ENCODE peak calls at places on chromosomes 6 and 20, in four cellular contexts. C is tibial nerve, K is GM23338, F is Peyer's patch. I is an unnamed sample.

GRCh38 chr20:35726759-35727711 is 15.0 kb downstream of the RBM39 start:
- DNase-seq in K (no peak), C (no peak), F (no peak), I (no peak)

GRCh38 chr6:116572162-116572561 is 858 bp downstream of the RWDD1 start:
- DNase-seq in K (no peak), C (no peak), F (no peak), I (no peak)

GRCh38 chr20:22499475-22500174 is 84.7 kb downstream of the FOXA2 start:
- DNase-seq in C (no peak), K (no peak), F (no peak), I (no peak)

GRCh38 chr6:52946301-52946700 is 36.8 kb upstream of the GSTA3 start:
- DNase-seq in F (no peak), K (no peak), C (no peak), I (no peak)

GRCh38 chr6:118663993-118664985 is 12.9 kb upstream of the CEP85L start:
- DNase-seq in F (no peak), K (no peak), C (no peak), I (no peak)

GRCh38 chr6:101085327-101085726 is 204.2 kb upstream of the ASCC3 start:
- DNase-seq in F (no peak), K (peak; percentile 30), C (no peak), I (no peak)

GRCh38 chr6:81876977-81877376 is 124.5 kb upstream of the TENT5A start:
- DNase-seq in C (no peak), K (no peak), F (no peak), I (no peak)

GRCh38 chr20:32364554-32365208 is 6.5 kb downstream of the ASXL1 start:
- DNase-seq in K (no peak), F (no peak), C (no peak), I (no peak)

GRCh38 chr20:46438156-46438750 is 31.8 kb upstream of the ELMO2 start:
- DNase-seq in K (peak; percentile 56), F (no peak), C (no peak), I (no peak)

GRCh38 chr20:44056010-44056698 is 130.8 kb downstream of the JPH2 start:
- DNase-seq in C (no peak), F (peak; percentile 45), K (peak; percentile 77), I (no peak)

DNA sequence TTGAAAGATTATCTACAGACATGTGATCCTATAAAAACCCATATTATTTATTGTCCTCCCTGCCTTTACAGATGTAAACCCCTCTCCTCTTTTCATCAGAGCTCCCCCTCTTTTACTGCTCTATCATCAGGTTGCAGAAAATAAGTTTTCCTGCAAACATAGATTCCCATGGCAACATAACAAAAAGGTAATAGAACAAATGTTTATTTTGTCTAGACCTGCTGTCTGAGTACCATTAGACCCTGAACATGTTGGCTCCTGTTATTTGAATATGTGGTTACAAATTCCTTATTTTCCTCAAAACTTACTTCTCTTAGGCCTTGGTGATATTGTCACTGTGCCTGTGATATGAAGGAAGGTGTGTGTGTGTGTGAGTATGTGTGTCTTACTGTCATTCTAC is 11.5 kb downstream of the MAPK14 start:
- DNase-seq in K (no peak), F (no peak), C (no peak), I (no peak)
- H3K4me1 ChIP-seq in K (peaks cover 11% of the 10 kb centered on the region), F (peaks cover 48% of the 10 kb centered on the region), C (no peaks in the 10 kb centered on the region), I (peaks cover 31% of the 10 kb centered on the region)

DNA sequence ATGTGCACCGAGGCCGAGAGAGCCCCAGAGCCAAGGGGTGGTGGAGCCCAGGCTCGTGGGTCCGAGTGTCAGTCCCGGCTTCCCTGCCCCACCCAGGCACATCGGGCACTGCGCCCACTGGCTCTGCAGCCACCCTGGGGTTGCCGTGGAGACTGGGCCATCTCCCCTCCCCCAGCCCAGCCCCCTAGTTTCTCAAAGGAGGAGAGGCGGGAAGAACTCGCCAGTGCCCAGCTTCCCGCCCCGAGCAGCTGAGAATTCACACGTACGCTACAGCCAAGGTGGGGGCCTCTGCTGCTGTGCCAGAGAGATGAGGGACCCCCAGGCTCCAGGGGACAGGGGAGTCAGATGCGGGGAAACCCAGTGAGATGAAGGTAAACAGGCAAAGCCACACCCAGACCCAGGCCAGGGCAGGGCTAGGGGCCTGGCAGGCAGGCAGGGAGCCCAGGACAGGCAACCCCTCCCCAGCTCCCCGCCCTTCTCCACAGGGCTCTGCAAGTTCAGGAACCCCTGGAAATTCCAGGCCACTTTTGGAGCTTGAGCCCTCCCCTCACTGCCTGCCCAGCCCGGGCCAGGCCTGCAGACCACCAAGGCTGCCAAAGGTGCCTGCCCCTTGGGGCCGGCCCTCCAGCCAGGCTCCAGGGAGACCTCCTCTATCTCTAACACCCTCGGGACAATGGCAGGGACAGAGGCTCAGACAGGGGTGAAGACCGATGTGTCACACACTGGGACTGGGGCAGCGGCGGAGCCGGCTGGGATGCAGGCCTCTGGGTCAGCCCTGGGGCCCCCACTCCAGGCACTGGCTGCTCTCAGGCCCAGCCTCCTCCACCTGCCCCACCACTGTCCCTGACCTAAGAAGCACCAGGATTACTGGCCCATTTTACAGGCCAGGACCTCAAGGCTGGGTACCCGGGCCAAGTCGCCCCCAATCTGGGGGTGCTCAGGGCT is 6.0 kb downstream of the LAMA5 start:
- DNase-seq in K (peak; percentile 62), F (no peak), C (no peak), I (no peak)
- H3K4me1 ChIP-seq in K (peaks cover 52% of the 10 kb centered on the region), F (peaks cover 77% of the 10 kb centered on the region), C (no peaks in the 10 kb centered on the region), I (peaks cover 13% of the 10 kb centered on the region)

GRCh38 chr20:58993332-58994248 is 12.5 kb downstream of the NELFCD start:
- DNase-seq in K (no peak), F (no peak), C (peak; percentile 11), I (no peak)
- H3K4me1 ChIP-seq in K (no peaks in the 10 kb centered on the region), F (no peaks in the 10 kb centered on the region), C (no peaks in the 10 kb centered on the region), I (no peaks in the 10 kb centered on the region)

GRCh38 chr6:121523628-121524027 is 88.2 kb downstream of the GJA1 start:
- DNase-seq in F (no peak), C (no peak), K (peak; percentile 36), I (no peak)
- H3K4me1 ChIP-seq in F (no peaks in the 10 kb centered on the region), C (no peaks in the 10 kb centered on the region), K (peaks cover 32% of the 10 kb centered on the region), I (peaks cover 2% of the 10 kb centered on the region)